ENCODE peak calls at places on chromosomes 3 and 15, in ten cellular contexts. One of them, this sample, is unnamed.

GRCh38 chr15:90307661-90308060 is 42.2 kb downstream of the NGRN start:
- DNase-seq in stomach: no peak
- DNase-seq in uterus: no peak
- DNase-seq in HCT116: no peak
- DNase-seq in right lobe of liver: no peak
- DNase-seq in esophagus muscularis mucosa: no peak
- DNase-seq in tibial nerve: no peak
- DNase-seq in transverse colon: no peak
- DNase-seq in breast epithelium: no peak
- DNase-seq in prostate gland: no peak
- DNase-seq in this sample: no peak

GRCh38 chr15:46848704-46849103 is 868.6 kb upstream of the SEMA6D start:
- DNase-seq in stomach: no peak
- DNase-seq in uterus: no peak
- DNase-seq in HCT116: no peak
- DNase-seq in right lobe of liver: no peak
- DNase-seq in esophagus muscularis mucosa: no peak
- DNase-seq in tibial nerve: no peak
- DNase-seq in transverse colon: no peak
- DNase-seq in breast epithelium: no peak
- DNase-seq in prostate gland: no peak
- DNase-seq in this sample: no peak

GRCh38 chr3:150451329-150452084 is 43.4 kb downstream of the TSC22D2 start:
- DNase-seq in stomach: no peak
- DNase-seq in uterus: no peak
- DNase-seq in HCT116: no peak
- DNase-seq in right lobe of liver: no peak
- DNase-seq in esophagus muscularis mucosa: no peak
- DNase-seq in tibial nerve: no peak
- DNase-seq in transverse colon: no peak
- DNase-seq in breast epithelium: no peak
- DNase-seq in prostate gland: no peak
- DNase-seq in this sample: no peak

GRCh38 chr3:58092516-58092915 is 84.3 kb downstream of the FLNB start:
- DNase-seq in stomach: no peak
- DNase-seq in uterus: no peak
- DNase-seq in HCT116: no peak
- DNase-seq in right lobe of liver: no peak
- DNase-seq in esophagus muscularis mucosa: no peak
- DNase-seq in tibial nerve: no peak
- DNase-seq in transverse colon: no peak
- DNase-seq in breast epithelium: no peak
- DNase-seq in prostate gland: no peak
- DNase-seq in this sample: no peak

GRCh38 chr3:128598884-128599664 is 51.5 kb downstream of the RPN1 start:
- DNase-seq in stomach: no peak
- DNase-seq in uterus: no peak
- DNase-seq in HCT116: no peak
- DNase-seq in right lobe of liver: no peak
- DNase-seq in esophagus muscularis mucosa: no peak
- DNase-seq in tibial nerve: no peak
- DNase-seq in transverse colon: no peak
- DNase-seq in breast epithelium: no peak
- DNase-seq in prostate gland: no peak
- DNase-seq in this sample: no peak

GRCh38 chr3:168952551-168952950 is 711.0 kb downstream of the MECOM start:
- DNase-seq in stomach: no peak
- DNase-seq in uterus: no peak
- DNase-seq in HCT116: peak; percentile 7
- DNase-seq in right lobe of liver: no peak
- DNase-seq in esophagus muscularis mucosa: no peak
- DNase-seq in tibial nerve: no peak
- DNase-seq in transverse colon: no peak
- DNase-seq in breast epithelium: no peak
- DNase-seq in prostate gland: no peak
- DNase-seq in this sample: no peak

GRCh38 chr15:98085003-98085639 is 124.6 kb downstream of the ARRDC4 start:
- DNase-seq in stomach: peak; percentile 47
- DNase-seq in uterus: no peak
- DNase-seq in HCT116: peak; percentile 56
- DNase-seq in right lobe of liver: no peak
- DNase-seq in esophagus muscularis mucosa: no peak
- DNase-seq in tibial nerve: peak; percentile 71
- DNase-seq in transverse colon: peak; percentile 48
- DNase-seq in breast epithelium: no peak
- DNase-seq in prostate gland: peak; percentile 36
- DNase-seq in this sample: peak; percentile 51

GRCh38 chr15:79060175-79060574 is 30.4 kb downstream of the RASGRF1 start:
- DNase-seq in stomach: no peak
- DNase-seq in uterus: no peak
- DNase-seq in HCT116: no peak
- DNase-seq in right lobe of liver: no peak
- DNase-seq in esophagus muscularis mucosa: no peak
- DNase-seq in tibial nerve: no peak
- DNase-seq in transverse colon: no peak
- DNase-seq in breast epithelium: no peak
- DNase-seq in prostate gland: no peak
- DNase-seq in this sample: no peak

GRCh38 chr3:59510576-59510975 is 460.8 kb upstream of the CFAP20DC start:
- DNase-seq in stomach: no peak
- DNase-seq in uterus: no peak
- DNase-seq in HCT116: no peak
- DNase-seq in right lobe of liver: no peak
- DNase-seq in esophagus muscularis mucosa: no peak
- DNase-seq in tibial nerve: no peak
- DNase-seq in transverse colon: no peak
- DNase-seq in breast epithelium: no peak
- DNase-seq in prostate gland: no peak
- DNase-seq in this sample: no peak

GRCh38 chr3:142734834-142735233 is 11.0 kb downstream of the TRPC1 start:
- DNase-seq in stomach: no peak
- DNase-seq in uterus: no peak
- DNase-seq in HCT116: no peak
- DNase-seq in right lobe of liver: no peak
- DNase-seq in esophagus muscularis mucosa: no peak
- DNase-seq in tibial nerve: no peak
- DNase-seq in transverse colon: no peak
- DNase-seq in breast epithelium: no peak
- DNase-seq in prostate gland: no peak
- DNase-seq in this sample: no peak
- H3K27ac ChIP-seq in stomach: no peak overlapping the region
- H3K27ac ChIP-seq in uterus: no peak overlapping the region
- H3K27ac ChIP-seq in HCT116: no peak overlapping the region
- H3K27ac ChIP-seq in right lobe of liver: no peak overlapping the region
- H3K27ac ChIP-seq in esophagus muscularis mucosa: no peak overlapping the region
- H3K27ac ChIP-seq in tibial nerve: no peak overlapping the region
- H3K27ac ChIP-seq in transverse colon: no peak overlapping the region
- H3K27ac ChIP-seq in breast epithelium: no peak overlapping the region
- H3K27ac ChIP-seq in prostate gland: no peak overlapping the region
- H3K27ac ChIP-seq in this sample: no peak overlapping the region

GRCh38 chr15:74222231-74222511 is 14.0 kb upstream of the CCDC33 start:
- DNase-seq in stomach: no peak
- DNase-seq in uterus: no peak
- DNase-seq in HCT116: no peak
- DNase-seq in right lobe of liver: no peak
- DNase-seq in esophagus muscularis mucosa: no peak
- DNase-seq in tibial nerve: no peak
- DNase-seq in transverse colon: no peak
- DNase-seq in breast epithelium: no peak
- DNase-seq in prostate gland: no peak
- DNase-seq in this sample: no peak
- H3K27me3 ChIP-seq in stomach: no peaks in the 10 kb centered on the region
- H3K27me3 ChIP-seq in uterus: no peaks in the 10 kb centered on the region
- H3K27me3 ChIP-seq in HCT116: peaks cover 13% of the 10 kb centered on the region
- H3K27me3 ChIP-seq in right lobe of liver: no peaks in the 10 kb centered on the region
- H3K27me3 ChIP-seq in esophagus muscularis mucosa: no peaks in the 10 kb centered on the region
- H3K27me3 ChIP-seq in tibial nerve: no peaks in the 10 kb centered on the region
- H3K27me3 ChIP-seq in transverse colon: peaks cover 4% of the 10 kb centered on the region
- H3K27me3 ChIP-seq in breast epithelium: no peaks in the 10 kb centered on the region
- H3K27me3 ChIP-seq in prostate gland: peaks cover under 1% of the 10 kb centered on the region
- H3K27me3 ChIP-seq in this sample: no peaks in the 10 kb centered on the region

DNA sequence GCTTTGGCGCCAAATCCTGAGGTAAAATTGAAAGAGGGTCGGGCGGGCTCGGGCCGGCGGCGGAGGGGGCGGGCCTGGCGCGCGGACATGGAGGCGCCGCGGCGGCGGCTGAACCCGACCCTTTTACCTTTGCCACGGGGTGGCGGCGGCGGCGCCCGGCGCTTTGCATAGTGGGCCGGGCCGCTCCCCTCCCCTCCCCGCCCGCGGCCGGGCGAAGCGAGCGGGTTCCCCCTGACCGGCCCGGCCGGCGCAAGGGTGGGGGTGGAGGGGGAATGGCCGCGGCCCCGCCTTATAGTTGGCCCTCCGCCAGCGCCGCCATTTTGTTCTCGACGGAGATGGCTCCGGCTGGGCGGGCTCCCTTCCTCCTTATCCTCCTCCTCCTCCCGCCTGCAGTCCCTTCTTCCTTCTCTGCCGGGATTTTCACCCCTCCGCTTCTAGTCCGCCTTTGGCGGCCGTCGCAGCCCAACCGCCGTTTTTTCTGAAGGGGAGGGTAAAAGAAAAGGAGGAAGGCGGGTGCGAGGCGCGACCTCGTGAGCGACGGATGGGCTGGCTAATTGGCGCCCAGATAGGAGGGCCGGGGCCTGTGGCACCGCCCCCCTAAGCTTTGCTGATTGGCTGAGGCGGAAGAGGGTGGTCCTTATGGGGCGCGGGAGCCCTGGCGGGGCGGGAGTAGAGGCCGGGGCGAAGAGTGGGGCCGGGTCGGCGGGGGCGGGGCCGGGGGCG is 664 bp downstream of the NR2C2 start:
- DNase-seq in stomach: peak; percentile 97
- DNase-seq in uterus: peak; percentile 97
- DNase-seq in HCT116: peak; percentile 92
- DNase-seq in right lobe of liver: peak; percentile 98
- DNase-seq in esophagus muscularis mucosa: peak; percentile 99
- DNase-seq in tibial nerve: peak; percentile 93
- DNase-seq in transverse colon: peak; percentile 98
- DNase-seq in breast epithelium: peak; percentile 96
- DNase-seq in prostate gland: peak; percentile 98
- DNase-seq in this sample: peak; percentile 97
- TF ChIP-seq POLR2A in stomach: no peak
- TF ChIP-seq POLR2A in uterus: no peak
- TF ChIP-seq POLR2A in HCT116: peak; percentile 33
- TF ChIP-seq POLR2A in right lobe of liver: no peak
- TF ChIP-seq POLR2A in esophagus muscularis mucosa: no peak
- TF ChIP-seq POLR2A in tibial nerve: no peak
- TF ChIP-seq POLR2A in transverse colon: peak; percentile 45
- TF ChIP-seq POLR2A in breast epithelium: no peak
- TF ChIP-seq POLR2A in prostate gland: no peak
- TF ChIP-seq POLR2A in this sample: no peak

GRCh38 chr15:29978411-29979382 is 104.1 kb upstream of the GOLGA8J start:
- DNase-seq in stomach: no peak
- DNase-seq in uterus: no peak
- DNase-seq in HCT116: no peak
- DNase-seq in right lobe of liver: no peak
- DNase-seq in esophagus muscularis mucosa: peak; percentile 24
- DNase-seq in tibial nerve: no peak
- DNase-seq in transverse colon: no peak
- DNase-seq in breast epithelium: no peak
- DNase-seq in prostate gland: no peak
- DNase-seq in this sample: no peak
- H3K27ac ChIP-seq in stomach: no peak overlapping the region
- H3K27ac ChIP-seq in uterus: peak overlapping the region; percentile 62
- H3K27ac ChIP-seq in HCT116: no peak overlapping the region
- H3K27ac ChIP-seq in right lobe of liver: no peak overlapping the region
- H3K27ac ChIP-seq in esophagus muscularis mucosa: no peak overlapping the region
- H3K27ac ChIP-seq in tibial nerve: peak overlapping the region; percentile 13
- H3K27ac ChIP-seq in transverse colon: no peak overlapping the region
- H3K27ac ChIP-seq in breast epithelium: no peak overlapping the region
- H3K27ac ChIP-seq in prostate gland: no peak overlapping the region
- H3K27ac ChIP-seq in this sample: no peak overlapping the region

GRCh38 chr3:138960417-138960852 is 13.4 kb downstream of the FOXL2NB start:
- DNase-seq in stomach: no peak
- DNase-seq in uterus: no peak
- DNase-seq in HCT116: no peak
- DNase-seq in right lobe of liver: no peak
- DNase-seq in esophagus muscularis mucosa: no peak
- DNase-seq in tibial nerve: no peak
- DNase-seq in transverse colon: no peak
- DNase-seq in breast epithelium: no peak
- DNase-seq in prostate gland: no peak
- DNase-seq in this sample: no peak
- H3K27me3 ChIP-seq in stomach: no peaks in the 10 kb centered on the region
- H3K27me3 ChIP-seq in uterus: no peaks in the 10 kb centered on the region
- H3K27me3 ChIP-seq in HCT116: no peaks in the 10 kb centered on the region
- H3K27me3 ChIP-seq in right lobe of liver: no peaks in the 10 kb centered on the region
- H3K27me3 ChIP-seq in esophagus muscularis mucosa: peaks cover 17% of the 10 kb centered on the region
- H3K27me3 ChIP-seq in tibial nerve: no peaks in the 10 kb centered on the region
- H3K27me3 ChIP-seq in transverse colon: peaks cover 80% of the 10 kb centered on the region
- H3K27me3 ChIP-seq in breast epithelium: peaks cover 51% of the 10 kb centered on the region
- H3K27me3 ChIP-seq in prostate gland: peaks cover 3% of the 10 kb centered on the region
- H3K27me3 ChIP-seq in this sample: peaks cover 8% of the 10 kb centered on the region

This sample was measured in adrenal gland.